ENCODE peak calls at places on chromosomes 13 and 19, in eight cellular contexts. E, K, B, D, X, I, P and S are unnamed samples.

GRCh38 chr19:40191836-40192646 is 815 bp downstream of the MAP3K10 start:
- DNase-seq in E (peak; percentile 4), K (peak; percentile 50), B (no peak), D (peak; percentile 19), X (peak; percentile 33), I (peak; percentile 25), P (peak; percentile 39), S (peak; percentile 67)

GRCh38 chr19:14916848-14917247 is 24.4 kb upstream of the OR7C2 start:
- DNase-seq in E (no peak), K (no peak), B (no peak), D (no peak), X (no peak), I (no peak), P (no peak), S (no peak)

GRCh38 chr13:88183440-88183839 is 512.3 kb downstream of the SLITRK5 start:
- DNase-seq in E (no peak), K (no peak), B (no peak), D (no peak), X (no peak), I (no peak), P (no peak), S (no peak)

GRCh38 chr19:6868341-6868740 is 19.0 kb upstream of the ADGRE1 start:
- DNase-seq in E (no peak), K (no peak), B (no peak), D (no peak), X (no peak), I (no peak), P (no peak), S (no peak)

GRCh38 chr13:87120476-87120875 is 550.7 kb upstream of the SLITRK5 start:
- DNase-seq in E (no peak), K (no peak), B (no peak), D (peak; percentile 44), X (no peak), I (no peak), P (no peak), S (no peak)

GRCh38 chr19:40614595-40615411 is 13.6 kb downstream of the LTBP4 start:
- DNase-seq in E (peak; percentile 98), K (peak; percentile 91), B (peak; percentile 85), D (peak; percentile 99), X (no peak), I (peak; percentile 99), P (peak; percentile 82), S (peak; percentile 84)

GRCh38 chr13:43300817-43301216 is 277.4 kb downstream of the DNAJC15 start:
- DNase-seq in E (no peak), K (no peak), B (no peak), D (peak; percentile 27), X (no peak), I (peak; percentile 29), P (no peak), S (no peak)

GRCh38 chr13:94987081-94987480 is 274.7 kb upstream of the SOX21 start:
- DNase-seq in E (no peak), K (no peak), B (no peak), D (no peak), X (no peak), I (no peak), P (no peak), S (no peak)

GRCh38 chr13:55439450-55439849 is 1701.3 kb upstream of the PRR20A start:
- DNase-seq in E (no peak), K (no peak), B (no peak), D (no peak), X (no peak), I (no peak), P (no peak), S (peak; percentile 5)

GRCh38 chr19:55592391-55593090 is 6.8 kb downstream of the FIZ1 start:
- DNase-seq in E (no peak), K (no peak), B (no peak), D (no peak), X (no peak), I (no peak), P (no peak), S (no peak)

GRCh38 chr19:48963371-48964204 is 1.5 kb upstream of the FTL start:
- DNase-seq in E (peak; percentile 67), K (peak; percentile 97), B (peak; percentile 68), D (peak; percentile 71), X (peak; percentile 70), I (peak; percentile 70), P (peak; percentile 78), S (peak; percentile 56)